ENCODE peak calls at places on chromosomes 2 and 18, in ten cellular contexts. One of them, this sample, is unnamed.

GRCh38 chr2:45432406-45432805 is 178.7 kb downstream of the SRBD1 start:
- DNase-seq in caudate nucleus: no peak
- DNase-seq in transverse colon: no peak
- DNase-seq in WERI-Rb-1: no peak
- DNase-seq in cardiac muscle cell: no peak
- DNase-seq in GM12878: no peak
- DNase-seq in pancreas: no peak
- DNase-seq in heart right ventricle: no peak
- DNase-seq in GM23248: peak
- DNase-seq in left ventricle myocardium inferior: no peak
- DNase-seq in this sample: no peak

GRCh38 chr2:217650716-217651360 is 352.0 kb downstream of the TNS1 start:
- DNase-seq in caudate nucleus: no peak
- DNase-seq in transverse colon: no peak
- DNase-seq in WERI-Rb-1: peak
- DNase-seq in cardiac muscle cell: peak
- DNase-seq in GM12878: no peak
- DNase-seq in pancreas: no peak
- DNase-seq in heart right ventricle: no peak
- DNase-seq in GM23248: peak
- DNase-seq in left ventricle myocardium inferior: no peak
- DNase-seq in this sample: no peak

GRCh38 chr2:200809506-200810251 is 2.0 kb upstream of the BZW1 start:
- DNase-seq in caudate nucleus: no peak
- DNase-seq in transverse colon: no peak
- DNase-seq in WERI-Rb-1: no peak
- DNase-seq in cardiac muscle cell: no peak
- DNase-seq in GM12878: no peak
- DNase-seq in pancreas: no peak
- DNase-seq in heart right ventricle: no peak
- DNase-seq in GM23248: peak
- DNase-seq in left ventricle myocardium inferior: no peak
- DNase-seq in this sample: no peak

GRCh38 chr18:9094307-9095226 is 7.9 kb upstream of the NDUFV2 start:
- DNase-seq in caudate nucleus: no peak
- DNase-seq in transverse colon: no peak
- DNase-seq in WERI-Rb-1: no peak
- DNase-seq in cardiac muscle cell: no peak
- DNase-seq in GM12878: no peak
- DNase-seq in pancreas: no peak
- DNase-seq in heart right ventricle: no peak
- DNase-seq in GM23248: peak
- DNase-seq in left ventricle myocardium inferior: no peak
- DNase-seq in this sample: no peak

GRCh38 chr2:119352357-119352756 is 14.3 kb downstream of the C2orf76 start:
- DNase-seq in caudate nucleus: no peak
- DNase-seq in transverse colon: no peak
- DNase-seq in WERI-Rb-1: no peak
- DNase-seq in cardiac muscle cell: peak
- DNase-seq in GM12878: peak
- DNase-seq in pancreas: no peak
- DNase-seq in heart right ventricle: no peak
- DNase-seq in GM23248: no peak
- DNase-seq in left ventricle myocardium inferior: no peak
- DNase-seq in this sample: peak

GRCh38 chr18:51236225-51236624 is 38.7 kb upstream of the MEX3C start:
- DNase-seq in caudate nucleus: no peak
- DNase-seq in transverse colon: no peak
- DNase-seq in WERI-Rb-1: no peak
- DNase-seq in cardiac muscle cell: no peak
- DNase-seq in GM12878: no peak
- DNase-seq in pancreas: no peak
- DNase-seq in heart right ventricle: no peak
- DNase-seq in GM23248: peak
- DNase-seq in left ventricle myocardium inferior: no peak
- DNase-seq in this sample: no peak

GRCh38 chr2:9779572-9780264 is 63.6 kb upstream of the TAF1B start:
- DNase-seq in caudate nucleus: no peak
- DNase-seq in transverse colon: no peak
- DNase-seq in WERI-Rb-1: no peak
- DNase-seq in cardiac muscle cell: no peak
- DNase-seq in GM12878: no peak
- DNase-seq in pancreas: no peak
- DNase-seq in heart right ventricle: no peak
- DNase-seq in GM23248: no peak
- DNase-seq in left ventricle myocardium inferior: no peak
- DNase-seq in this sample: peak

GRCh38 chr18:22186484-22186971 is 17.1 kb downstream of the GATA6 start:
- DNase-seq in caudate nucleus: no peak
- DNase-seq in transverse colon: no peak
- DNase-seq in WERI-Rb-1: no peak
- DNase-seq in cardiac muscle cell: no peak
- DNase-seq in GM12878: no peak
- DNase-seq in pancreas: no peak
- DNase-seq in heart right ventricle: no peak
- DNase-seq in GM23248: peak
- DNase-seq in left ventricle myocardium inferior: no peak
- DNase-seq in this sample: no peak

GRCh38 chr18:32104516-32104915 is 12.8 kb downstream of the RNF138 start:
- DNase-seq in caudate nucleus: no peak
- DNase-seq in transverse colon: no peak
- DNase-seq in WERI-Rb-1: no peak
- DNase-seq in cardiac muscle cell: no peak
- DNase-seq in GM12878: no peak
- DNase-seq in pancreas: no peak
- DNase-seq in heart right ventricle: no peak
- DNase-seq in GM23248: no peak
- DNase-seq in left ventricle myocardium inferior: no peak
- DNase-seq in this sample: no peak

GRCh38 chr18:32910694-32911296 is 138.0 kb upstream of the KLHL14 start:
- DNase-seq in caudate nucleus: no peak
- DNase-seq in transverse colon: no peak
- DNase-seq in WERI-Rb-1: no peak
- DNase-seq in cardiac muscle cell: peak
- DNase-seq in GM12878: no peak
- DNase-seq in pancreas: no peak
- DNase-seq in heart right ventricle: no peak
- DNase-seq in GM23248: no peak
- DNase-seq in left ventricle myocardium inferior: no peak
- DNase-seq in this sample: no peak

GRCh38 chr18:34224423-34225217 is at the start of gene NOL4:
- DNase-seq in caudate nucleus: peak
- DNase-seq in transverse colon: peak
- DNase-seq in WERI-Rb-1: peak
- DNase-seq in cardiac muscle cell: peak
- DNase-seq in GM12878: no peak
- DNase-seq in pancreas: peak
- DNase-seq in heart right ventricle: peak
- DNase-seq in GM23248: peak
- DNase-seq in left ventricle myocardium inferior: no peak
- DNase-seq in this sample: no peak

GRCh38 chr2:1856922-1857321 is 112.6 kb upstream of the PXDN start:
- DNase-seq in caudate nucleus: no peak
- DNase-seq in transverse colon: no peak
- DNase-seq in WERI-Rb-1: no peak
- DNase-seq in cardiac muscle cell: no peak
- DNase-seq in GM12878: no peak
- DNase-seq in pancreas: no peak
- DNase-seq in heart right ventricle: no peak
- DNase-seq in GM23248: peak
- DNase-seq in left ventricle myocardium inferior: no peak
- DNase-seq in this sample: no peak

GRCh38 chr2:190812506-190813294 is 67.9 kb upstream of the GLS start:
- DNase-seq in caudate nucleus: no peak
- DNase-seq in transverse colon: no peak
- DNase-seq in WERI-Rb-1: no peak
- DNase-seq in cardiac muscle cell: no peak
- DNase-seq in GM12878: no peak
- DNase-seq in pancreas: no peak
- DNase-seq in heart right ventricle: no peak
- DNase-seq in GM23248: peak
- DNase-seq in left ventricle myocardium inferior: no peak
- DNase-seq in this sample: no peak
- H3K27ac ChIP-seq in caudate nucleus: no peak
- H3K27ac ChIP-seq in transverse colon: no peak
- H3K27ac ChIP-seq in WERI-Rb-1: no peak
- H3K27ac ChIP-seq in cardiac muscle cell: no peak
- H3K27ac ChIP-seq in GM12878: no peak
- H3K27ac ChIP-seq in pancreas: no peak
- H3K27ac ChIP-seq in heart right ventricle: no peak
- H3K27ac ChIP-seq in GM23248: peak
- H3K27ac ChIP-seq in left ventricle myocardium inferior: no peak
- H3K27ac ChIP-seq in this sample: no peak

DNA sequence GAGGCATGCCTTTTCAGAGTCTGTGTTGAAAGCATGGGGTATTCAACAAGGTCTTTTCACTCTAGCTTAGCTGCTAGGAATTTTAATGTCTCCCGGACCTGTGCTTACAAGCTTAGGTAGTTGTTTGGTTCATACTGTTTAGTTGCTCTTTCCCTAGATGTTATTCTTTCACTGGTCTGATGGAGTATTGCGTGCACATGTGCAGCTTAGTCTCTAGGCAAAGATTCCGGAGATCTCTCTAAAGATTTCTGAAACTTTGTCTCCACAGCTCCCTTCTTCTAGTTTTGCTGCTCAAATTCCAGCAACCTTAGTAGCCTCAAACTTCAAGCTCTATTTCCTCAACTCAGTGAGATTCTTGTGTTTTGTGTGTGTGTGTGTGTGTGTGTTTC is 197.9 kb downstream of the MCFD2 start:
- DNase-seq in caudate nucleus: no peak
- DNase-seq in transverse colon: no peak
- DNase-seq in WERI-Rb-1: no peak
- DNase-seq in cardiac muscle cell: no peak
- DNase-seq in GM12878: no peak
- DNase-seq in pancreas: no peak
- DNase-seq in heart right ventricle: no peak
- DNase-seq in GM23248: peak
- DNase-seq in left ventricle myocardium inferior: no peak
- DNase-seq in this sample: no peak
- H3K27ac ChIP-seq in caudate nucleus: no peak
- H3K27ac ChIP-seq in transverse colon: peak
- H3K27ac ChIP-seq in WERI-Rb-1: no peak
- H3K27ac ChIP-seq in cardiac muscle cell: no peak
- H3K27ac ChIP-seq in GM12878: no peak
- H3K27ac ChIP-seq in pancreas: no peak
- H3K27ac ChIP-seq in heart right ventricle: no peak
- H3K27ac ChIP-seq in GM23248: peak
- H3K27ac ChIP-seq in left ventricle myocardium inferior: no peak
- H3K27ac ChIP-seq in this sample: peak

GRCh38 chr2:66441651-66442365 is 6.9 kb downstream of the MEIS1 start:
- DNase-seq in caudate nucleus: no peak
- DNase-seq in transverse colon: no peak
- DNase-seq in WERI-Rb-1: no peak
- DNase-seq in cardiac muscle cell: no peak
- DNase-seq in GM12878: no peak
- DNase-seq in pancreas: no peak
- DNase-seq in heart right ventricle: no peak
- DNase-seq in GM23248: peak
- DNase-seq in left ventricle myocardium inferior: no peak
- DNase-seq in this sample: no peak

GRCh38 chr2:66440011-66440542 is 5.2 kb downstream of the MEIS1 start:
- DNase-seq in caudate nucleus: no peak
- DNase-seq in transverse colon: no peak
- DNase-seq in WERI-Rb-1: no peak
- DNase-seq in cardiac muscle cell: no peak
- DNase-seq in GM12878: no peak
- DNase-seq in pancreas: no peak
- DNase-seq in heart right ventricle: peak
- DNase-seq in GM23248: peak
- DNase-seq in left ventricle myocardium inferior: peak
- DNase-seq in this sample: no peak

GRCh38 chr2:66438498-66439290 is 3.8 kb downstream of the MEIS1 start:
- DNase-seq in caudate nucleus: no peak
- DNase-seq in transverse colon: no peak
- DNase-seq in WERI-Rb-1: no peak
- DNase-seq in cardiac muscle cell: no peak
- DNase-seq in GM12878: no peak
- DNase-seq in pancreas: no peak
- DNase-seq in heart right ventricle: no peak
- DNase-seq in GM23248: peak
- DNase-seq in left ventricle myocardium inferior: no peak
- DNase-seq in this sample: no peak

GRCh38 chr2:66439291-66440010 is 4.5 kb downstream of the MEIS1 start:
- DNase-seq in caudate nucleus: no peak
- DNase-seq in transverse colon: no peak
- DNase-seq in WERI-Rb-1: no peak
- DNase-seq in cardiac muscle cell: no peak
- DNase-seq in GM12878: no peak
- DNase-seq in pancreas: peak
- DNase-seq in heart right ventricle: peak
- DNase-seq in GM23248: peak
- DNase-seq in left ventricle myocardium inferior: peak
- DNase-seq in this sample: no peak

DNA sequence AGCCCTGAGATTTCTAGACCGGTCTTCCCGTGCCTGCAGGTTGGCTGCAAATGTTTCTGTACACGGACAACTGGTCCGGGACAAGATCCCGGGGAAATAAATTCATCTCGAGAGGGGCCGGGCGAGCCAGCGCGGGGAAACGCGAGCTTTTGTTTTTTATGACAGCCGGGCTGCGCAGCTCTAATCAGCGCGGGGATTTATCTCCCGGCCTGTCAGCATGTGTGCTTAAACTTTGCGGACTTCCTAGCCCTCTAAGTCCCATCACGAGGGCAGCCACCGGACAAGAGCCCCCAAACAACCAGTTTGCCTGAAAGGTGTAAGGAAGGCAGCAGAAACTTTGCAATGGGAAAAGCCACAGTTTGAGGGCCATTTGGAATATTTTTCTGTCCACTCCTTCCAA is 5.8 kb downstream of the MEIS1 start:
- DNase-seq in caudate nucleus: no peak
- DNase-seq in transverse colon: no peak
- DNase-seq in WERI-Rb-1: no peak
- DNase-seq in cardiac muscle cell: peak
- DNase-seq in GM12878: no peak
- DNase-seq in pancreas: peak
- DNase-seq in heart right ventricle: peak
- DNase-seq in GM23248: peak
- DNase-seq in left ventricle myocardium inferior: peak
- DNase-seq in this sample: no peak
- H3K27ac ChIP-seq in caudate nucleus: no peak
- H3K27ac ChIP-seq in transverse colon: peak
- H3K27ac ChIP-seq in WERI-Rb-1: no peak
- H3K27ac ChIP-seq in cardiac muscle cell: peak
- H3K27ac ChIP-seq in GM12878: no peak
- H3K27ac ChIP-seq in pancreas: peak
- H3K27ac ChIP-seq in heart right ventricle: peak
- H3K27ac ChIP-seq in GM23248: peak
- H3K27ac ChIP-seq in left ventricle myocardium inferior: peak
- H3K27ac ChIP-seq in this sample: peak

DNA sequence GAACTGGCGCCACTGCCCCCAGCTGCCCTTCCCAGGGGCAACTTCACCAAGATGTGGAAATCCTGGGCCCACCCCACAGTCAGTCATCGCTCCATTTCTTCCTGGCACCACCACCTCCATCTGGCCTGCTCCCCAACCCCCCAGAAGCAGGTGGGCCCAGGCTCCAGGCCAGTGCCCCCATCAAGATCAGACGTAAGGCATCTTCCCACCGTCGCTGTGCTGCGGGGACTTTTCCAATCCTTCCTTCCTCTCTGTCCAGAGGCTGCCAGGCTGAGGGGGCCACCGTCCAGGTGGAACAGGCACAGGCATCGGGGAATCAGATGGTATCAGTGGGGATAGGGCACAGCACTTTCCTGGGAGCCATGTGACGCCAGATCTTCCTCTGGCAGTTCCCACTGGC is 8.1 kb downstream of the PRLH start:
- DNase-seq in caudate nucleus: no peak
- DNase-seq in transverse colon: no peak
- DNase-seq in WERI-Rb-1: no peak
- DNase-seq in cardiac muscle cell: no peak
- DNase-seq in GM12878: no peak
- DNase-seq in pancreas: no peak
- DNase-seq in heart right ventricle: no peak
- DNase-seq in GM23248: no peak
- DNase-seq in left ventricle myocardium inferior: no peak
- DNase-seq in this sample: no peak
- H3K27ac ChIP-seq in caudate nucleus: no peak
- H3K27ac ChIP-seq in transverse colon: no peak
- H3K27ac ChIP-seq in WERI-Rb-1: no peak
- H3K27ac ChIP-seq in cardiac muscle cell: no peak
- H3K27ac ChIP-seq in GM12878: no peak
- H3K27ac ChIP-seq in pancreas: no peak
- H3K27ac ChIP-seq in heart right ventricle: no peak
- H3K27ac ChIP-seq in GM23248: no peak
- H3K27ac ChIP-seq in left ventricle myocardium inferior: no peak
- H3K27ac ChIP-seq in this sample: no peak

This sample was measured in gastrocnemius medialis.